ENCODE peak calls at places on chromosomes 1 and 21, in five cellular contexts. F is uterus; M is transverse colon; J is fibroblast of lung; Y is CD8-positive, alpha-beta memory T cell. Q is an unnamed sample.

GRCh38 chr1:30471307-30471706 is 252.1 kb downstream of the MATN1 start:
- DNase-seq in J (no peak), M (no peak), F (no peak), Y (no peak), Q (no peak)

GRCh38 chr1:151539321-151540020 is 638 bp upstream of the TUFT1 start:
- DNase-seq in J (peak; percentile 98), F (peak; percentile 81), M (peak; percentile 95), Y (no peak), Q (peak; percentile 91)

GRCh38 chr1:18957532-18958295 is 1.2 kb upstream of the IFFO2 start:
- DNase-seq in Y (no peak), F (no peak), M (no peak), J (no peak), Q (peak; percentile 74)

GRCh38 chr1:206971029-206971655 is 882 bp upstream of the FCAMR start:
- DNase-seq in Y (no peak), M (no peak), J (no peak), F (no peak), Q (no peak)

GRCh38 chr1:36387141-36387949 is 1.6 kb upstream of the STK40 start:
- DNase-seq in J (peak; percentile 89), Y (no peak), M (no peak), F (peak; percentile 75), Q (no peak)

GRCh38 chr1:93638307-93638847 is 43.3 kb downstream of the BCAR3 start:
- DNase-seq in M (no peak), Y (no peak), J (no peak), F (no peak), Q (no peak)

GRCh38 chr21:18041012-18041411 is 203.6 kb upstream of the CHODL start:
- DNase-seq in Y (no peak), J (no peak), M (no peak), F (no peak), Q (no peak)

GRCh38 chr1:175221548-175222175 is 29.1 kb upstream of the KIAA0040 start:
- DNase-seq in F (peak; percentile 44), Y (no peak), M (no peak), J (peak; percentile 3), Q (no peak)

GRCh38 chr1:38154089-38154470 is 107.5 kb upstream of the POU3F1 start:
- DNase-seq in Y (no peak), M (no peak), F (no peak), J (no peak), Q (no peak)

GRCh38 chr21:33682992-33683627 is 40.8 kb downstream of the ITSN1 start:
- DNase-seq in F (no peak), M (no peak), J (peak; percentile 77), Y (no peak), Q (no peak)
- H3K4me1 ChIP-seq in F (peaks cover 9% of the 10 kb centered on the region), M (peaks cover 11% of the 10 kb centered on the region), J (peaks cover 18% of the 10 kb centered on the region), Y (no peaks in the 10 kb centered on the region), Q (peaks cover 29% of the 10 kb centered on the region)

DNA sequence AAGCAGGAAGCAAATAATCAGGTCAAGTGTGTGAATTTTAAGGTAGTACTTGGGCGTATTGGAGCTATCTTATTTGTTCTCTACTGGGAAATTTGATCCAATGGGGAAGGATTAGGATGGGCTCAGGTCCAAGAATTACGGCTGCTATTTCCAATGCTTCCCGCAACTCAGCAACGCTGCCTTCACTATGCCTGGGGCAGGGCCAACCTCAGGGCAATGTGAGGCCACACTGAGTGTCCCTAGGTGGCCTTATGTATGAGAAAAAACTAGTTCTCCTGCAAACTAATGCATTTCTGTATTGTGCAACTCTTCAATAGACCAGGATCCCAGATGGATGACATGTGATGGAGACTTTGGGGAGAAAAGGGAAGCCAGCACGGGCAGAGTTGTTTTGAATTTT is 168.2 kb downstream of the DUSP10 start:
- DNase-seq in J (peak; percentile 31), M (no peak), Y (no peak), F (no peak), Q (no peak)
- H3K27ac ChIP-seq in J (no peak overlapping the region), M (no peak overlapping the region), Y (no peak overlapping the region), F (no peak overlapping the region), Q (no peak overlapping the region)

GRCh38 chr1:145918992-145919939 is 749 bp upstream of the PEX11B start:
- DNase-seq in F (peak; percentile 70), J (peak; percentile 36), M (peak; percentile 72), Y (no peak), Q (peak; percentile 89)

GRCh38 chr1:145916745-145917144 is 1.8 kb downstream of the PEX11B start:
- DNase-seq in Y (no peak), F (no peak), M (no peak), J (no peak), Q (no peak)

GRCh38 chr1:145922266-145922665 is 3.7 kb upstream of the PEX11B start:
- DNase-seq in M (no peak), F (no peak), Y (no peak), J (peak; percentile 44), Q (no peak)

GRCh38 chr1:145918144-145918991 is at the start of gene PEX11B:
- DNase-seq in M (peak; percentile 91), Y (peak; percentile 85), F (peak; percentile 89), J (peak; percentile 90), Q (peak; percentile 97)

DNA sequence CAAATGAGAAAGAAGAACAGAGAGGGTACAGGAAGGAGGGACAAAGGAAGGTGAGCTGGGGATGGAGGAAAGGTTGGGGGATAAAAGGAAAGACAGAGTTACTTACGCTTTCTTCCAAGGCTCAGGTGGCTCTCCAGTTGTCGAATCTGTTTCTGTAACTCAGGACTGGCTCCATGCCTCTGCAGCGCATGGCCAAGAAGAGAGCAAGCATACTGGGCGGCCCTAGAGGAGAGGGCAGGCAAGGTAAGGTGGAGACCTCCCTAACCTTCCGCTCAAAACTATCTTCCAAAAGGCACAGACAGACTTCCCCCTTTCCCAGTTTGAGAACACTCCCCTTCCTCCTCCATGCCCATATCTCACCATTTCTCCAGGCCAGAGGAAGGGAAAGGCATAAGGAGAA is 922 bp downstream of the PEX11B start:
- DNase-seq in Y (no peak), M (no peak), F (no peak), J (no peak), Q (no peak)
- H3K4me1 ChIP-seq in Y (peaks cover 21% of the 10 kb centered on the region), M (peaks cover 26% of the 10 kb centered on the region), F (peaks cover 12% of the 10 kb centered on the region), J (peaks cover 4% of the 10 kb centered on the region), Q (peaks cover 27% of the 10 kb centered on the region)

GRCh38 chr21:36024782-36025181 is 35.5 kb downstream of the SETD4 start:
- DNase-seq in Y (no peak), F (no peak), M (no peak), J (no peak), Q (no peak)

GRCh38 chr21:36029309-36029708 is 31.0 kb downstream of the SETD4 start:
- DNase-seq in F (no peak), Y (no peak), J (no peak), M (no peak), Q (no peak)

GRCh38 chr21:36030581-36031189 is 29.6 kb downstream of the SETD4 start:
- DNase-seq in M (no peak), Y (no peak), F (no peak), J (peak; percentile 38), Q (no peak)

GRCh38 chr21:36027352-36027751 is 33.0 kb downstream of the SETD4 start:
- DNase-seq in M (no peak), F (no peak), Y (no peak), J (peak; percentile 45), Q (no peak)

DNA sequence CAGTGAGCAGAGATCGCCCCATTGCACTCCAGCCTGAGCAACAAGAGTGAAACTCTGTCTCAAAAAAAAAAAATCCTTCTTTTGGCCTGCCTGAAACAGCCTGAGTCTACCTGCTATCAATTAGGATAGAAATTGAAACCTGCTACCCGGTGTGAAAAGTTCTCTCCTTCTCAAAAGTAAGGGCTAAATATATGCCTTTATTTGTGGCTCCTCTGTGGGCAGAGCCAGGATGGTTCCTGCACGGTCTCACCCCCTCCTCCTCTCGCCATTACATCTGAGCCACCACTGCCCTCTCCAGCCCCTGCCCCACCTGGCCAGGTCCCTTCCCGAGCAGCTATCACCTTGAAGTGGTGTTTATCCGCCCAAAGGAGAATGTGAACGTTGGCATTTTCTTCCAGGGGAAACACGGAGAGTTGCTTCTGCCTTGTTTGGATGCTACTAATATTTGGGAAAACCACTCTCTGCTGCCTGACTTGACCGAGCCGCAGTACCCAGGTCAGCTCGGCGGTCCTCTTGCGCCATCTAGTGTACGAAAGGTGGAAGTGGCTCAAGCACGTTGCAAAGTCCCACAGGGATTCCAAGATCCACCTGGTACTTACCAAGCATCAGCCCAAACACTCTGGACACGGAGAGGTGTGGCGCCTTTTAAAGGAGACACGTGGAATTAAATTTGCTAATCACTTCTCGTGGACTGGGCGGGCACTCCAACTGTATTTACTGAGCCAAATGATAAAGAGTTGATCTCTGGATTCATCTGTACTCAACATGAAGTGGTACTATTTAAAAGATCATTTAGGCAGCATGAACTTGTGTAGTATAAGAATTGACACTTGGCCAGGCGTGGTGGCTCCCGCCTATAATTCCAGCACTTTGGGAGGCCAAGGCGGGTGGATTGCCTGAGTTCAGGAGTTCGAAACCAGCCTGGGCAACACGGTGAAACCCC is 31.9 kb downstream of the SETD4 start:
- DNase-seq in J (peak; percentile 76), Y (peak; percentile 41), F (peak; percentile 69), M (peak; percentile 77), Q (peak; percentile 89)
- H3K27ac ChIP-seq in J (peak overlapping the region; percentile 29), Y (no peak overlapping the region), F (no peak overlapping the region), M (no peak overlapping the region), Q (no peak overlapping the region)

GRCh38 chr1:81467433-81467832 is 333.3 kb upstream of the ADGRL2 start:
- DNase-seq in F (no peak), Y (no peak), J (no peak), M (no peak), Q (no peak)
- H3K4me1 ChIP-seq in F (no peaks in the 10 kb centered on the region), Y (no peaks in the 10 kb centered on the region), J (no peaks in the 10 kb centered on the region), M (no peaks in the 10 kb centered on the region), Q (no peaks in the 10 kb centered on the region)

GRCh38 chr21:45640888-45641479 is 2.5 kb upstream of the PCBP3 start:
- DNase-seq in F (no peak), J (peak; percentile 56), M (peak; percentile 52), Y (no peak), Q (peak; percentile 90)
- H3K27ac ChIP-seq in F (no peak overlapping the region), J (no peak overlapping the region), M (peak overlapping the region; percentile 80), Y (no peak overlapping the region), Q (peak overlapping the region; percentile 85)